ENCODE peak calls at places on chromosomes 2 and 18, in ten cellular contexts. One of them, this sample, is unnamed.

GRCh38 chr2:9752441-9753275 is 90.6 kb upstream of the TAF1B start:
- DNase-seq in endodermal cell: no peak
- DNase-seq in A673: no peak
- DNase-seq in fibroblast of lung: peak; percentile 53
- DNase-seq in mucosa of descending colon: peak; percentile 39
- DNase-seq in HCT116: peak; percentile 81
- DNase-seq in K562: peak; percentile 64
- DNase-seq in SJSA1: peak; percentile 74
- DNase-seq in testis: no peak
- DNase-seq in osteoblast: peak; percentile 96
- DNase-seq in this sample: peak; percentile 95

GRCh38 chr2:149466635-149467034 is 120.9 kb downstream of the MMADHC start:
- DNase-seq in HCT116: no peak
- DNase-seq in testis: no peak
- DNase-seq in osteoblast: peak; percentile 38
- DNase-seq in SJSA1: no peak
- DNase-seq in endodermal cell: no peak
- DNase-seq in fibroblast of lung: no peak
- DNase-seq in K562: no peak
- DNase-seq in A673: peak; percentile 22
- DNase-seq in mucosa of descending colon: no peak
- DNase-seq in this sample: no peak

GRCh38 chr18:13120255-13120654 is 98.3 kb upstream of the LDLRAD4 start:
- DNase-seq in testis: no peak
- DNase-seq in fibroblast of lung: no peak
- DNase-seq in mucosa of descending colon: no peak
- DNase-seq in osteoblast: no peak
- DNase-seq in K562: no peak
- DNase-seq in A673: no peak
- DNase-seq in endodermal cell: no peak
- DNase-seq in SJSA1: no peak
- DNase-seq in HCT116: no peak
- DNase-seq in this sample: no peak

GRCh38 chr2:47488870-47489584 is 86.1 kb downstream of the MSH2 start:
- DNase-seq in testis: no peak
- DNase-seq in fibroblast of lung: peak; percentile 86
- DNase-seq in SJSA1: peak; percentile 69
- DNase-seq in osteoblast: peak; percentile 64
- DNase-seq in mucosa of descending colon: no peak
- DNase-seq in HCT116: peak; percentile 32
- DNase-seq in K562: no peak
- DNase-seq in A673: peak; percentile 36
- DNase-seq in endodermal cell: no peak
- DNase-seq in this sample: peak; percentile 85

GRCh38 chr2:222686086-222686750 is 14.8 kb downstream of the MOGAT1 start:
- DNase-seq in fibroblast of lung: no peak
- DNase-seq in A673: no peak
- DNase-seq in osteoblast: no peak
- DNase-seq in SJSA1: no peak
- DNase-seq in HCT116: no peak
- DNase-seq in testis: no peak
- DNase-seq in endodermal cell: no peak
- DNase-seq in mucosa of descending colon: no peak
- DNase-seq in K562: no peak
- DNase-seq in this sample: no peak

GRCh38 chr18:32328379-32328778 is 138.5 kb downstream of the MEP1B start:
- DNase-seq in SJSA1: no peak
- DNase-seq in fibroblast of lung: peak; percentile 43
- DNase-seq in endodermal cell: no peak
- DNase-seq in mucosa of descending colon: no peak
- DNase-seq in K562: no peak
- DNase-seq in testis: no peak
- DNase-seq in HCT116: no peak
- DNase-seq in osteoblast: peak; percentile 61
- DNase-seq in A673: no peak
- DNase-seq in this sample: no peak

GRCh38 chr2:210224660-210225460 is at the start of gene ACADL:
- DNase-seq in mucosa of descending colon: peak; percentile 60
- DNase-seq in testis: peak; percentile 60
- DNase-seq in SJSA1: peak; percentile 46
- DNase-seq in fibroblast of lung: peak; percentile 14
- DNase-seq in K562: peak; percentile 6
- DNase-seq in A673: peak; percentile 36
- DNase-seq in osteoblast: peak; percentile 91
- DNase-seq in HCT116: no peak
- DNase-seq in endodermal cell: peak; percentile 87
- DNase-seq in this sample: no peak

GRCh38 chr2:102253140-102253752 is 58.1 kb upstream of the IL1RL1 start:
- DNase-seq in osteoblast: no peak
- DNase-seq in HCT116: no peak
- DNase-seq in SJSA1: no peak
- DNase-seq in testis: no peak
- DNase-seq in A673: no peak
- DNase-seq in endodermal cell: no peak
- DNase-seq in K562: no peak
- DNase-seq in fibroblast of lung: no peak
- DNase-seq in mucosa of descending colon: no peak
- DNase-seq in this sample: no peak

GRCh38 chr2:166404831-166405568 is 29.3 kb upstream of the SCN9A start:
- DNase-seq in HCT116: no peak
- DNase-seq in SJSA1: no peak
- DNase-seq in K562: no peak
- DNase-seq in A673: peak; percentile 52
- DNase-seq in testis: no peak
- DNase-seq in mucosa of descending colon: no peak
- DNase-seq in endodermal cell: no peak
- DNase-seq in osteoblast: no peak
- DNase-seq in fibroblast of lung: peak; percentile 12
- DNase-seq in this sample: no peak

GRCh38 chr2:230203110-230203676 is 16.6 kb downstream of the SP110 start:
- DNase-seq in SJSA1: no peak
- DNase-seq in HCT116: no peak
- DNase-seq in endodermal cell: no peak
- DNase-seq in testis: peak; percentile 19
- DNase-seq in A673: no peak
- DNase-seq in osteoblast: no peak
- DNase-seq in fibroblast of lung: no peak
- DNase-seq in mucosa of descending colon: no peak
- DNase-seq in K562: no peak
- DNase-seq in this sample: no peak

GRCh38 chr2:182228741-182229140 is 198.1 kb downstream of the PDE1A start:
- DNase-seq in testis: no peak
- DNase-seq in A673: no peak
- DNase-seq in K562: no peak
- DNase-seq in SJSA1: no peak
- DNase-seq in osteoblast: no peak
- DNase-seq in mucosa of descending colon: no peak
- DNase-seq in fibroblast of lung: no peak
- DNase-seq in HCT116: no peak
- DNase-seq in endodermal cell: no peak
- DNase-seq in this sample: no peak

DNA sequence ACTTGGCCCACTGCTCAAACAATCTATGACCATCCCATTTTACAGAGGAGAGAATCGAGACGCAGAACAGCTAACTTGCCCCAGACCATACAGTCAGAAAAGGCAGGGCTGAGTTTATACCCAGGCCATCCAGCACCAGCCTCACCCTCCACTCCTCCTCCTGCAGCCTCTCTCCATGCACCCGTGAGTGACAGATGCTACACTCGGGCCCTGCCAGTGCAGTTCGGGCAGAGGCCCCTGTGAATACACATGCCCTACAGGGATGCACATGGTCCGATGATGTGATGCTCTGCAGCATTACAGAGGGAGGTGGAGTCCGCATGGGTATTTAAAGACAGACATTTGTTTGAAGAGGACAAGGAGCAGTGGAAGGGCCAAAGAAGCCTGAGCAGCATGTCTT is 75.1 kb upstream of the PXDN start:
- DNase-seq in osteoblast: peak; percentile 58
- DNase-seq in HCT116: no peak
- DNase-seq in A673: no peak
- DNase-seq in testis: no peak
- DNase-seq in endodermal cell: no peak
- DNase-seq in SJSA1: no peak
- DNase-seq in mucosa of descending colon: no peak
- DNase-seq in fibroblast of lung: no peak
- DNase-seq in K562: no peak
- DNase-seq in this sample: no peak
- H3K4me1 ChIP-seq in osteoblast: peaks cover 10% of the 10 kb centered on the region
- H3K4me1 ChIP-seq in HCT116: peaks cover 4% of the 10 kb centered on the region
- H3K4me1 ChIP-seq in A673: peaks cover 21% of the 10 kb centered on the region
- H3K4me1 ChIP-seq in testis: peaks cover 9% of the 10 kb centered on the region
- H3K4me1 ChIP-seq in endodermal cell: peaks cover 12% of the 10 kb centered on the region
- H3K4me1 ChIP-seq in SJSA1: peaks cover 34% of the 10 kb centered on the region
- H3K4me1 ChIP-seq in mucosa of descending colon: no peaks in the 10 kb centered on the region
- H3K4me1 ChIP-seq in fibroblast of lung: peaks cover 15% of the 10 kb centered on the region
- H3K4me1 ChIP-seq in K562: peaks cover 5% of the 10 kb centered on the region
- H3K4me1 ChIP-seq in this sample: no peaks in the 10 kb centered on the region

GRCh38 chr2:150693556-150693955 is 206.1 kb upstream of the RND3 start:
- DNase-seq in testis: no peak
- DNase-seq in A673: no peak
- DNase-seq in fibroblast of lung: no peak
- DNase-seq in SJSA1: no peak
- DNase-seq in mucosa of descending colon: no peak
- DNase-seq in HCT116: no peak
- DNase-seq in K562: no peak
- DNase-seq in osteoblast: no peak
- DNase-seq in endodermal cell: no peak
- DNase-seq in this sample: no peak

GRCh38 chr2:150690870-150691269 is 203.4 kb upstream of the RND3 start:
- DNase-seq in K562: no peak
- DNase-seq in mucosa of descending colon: no peak
- DNase-seq in SJSA1: no peak
- DNase-seq in A673: no peak
- DNase-seq in osteoblast: no peak
- DNase-seq in HCT116: no peak
- DNase-seq in endodermal cell: no peak
- DNase-seq in testis: no peak
- DNase-seq in fibroblast of lung: peak; percentile 58
- DNase-seq in this sample: no peak

GRCh38 chr2:150689600-150689999 is 202.1 kb upstream of the RND3 start:
- DNase-seq in fibroblast of lung: no peak
- DNase-seq in endodermal cell: no peak
- DNase-seq in K562: no peak
- DNase-seq in testis: no peak
- DNase-seq in mucosa of descending colon: no peak
- DNase-seq in SJSA1: no peak
- DNase-seq in A673: no peak
- DNase-seq in HCT116: no peak
- DNase-seq in osteoblast: no peak
- DNase-seq in this sample: no peak

GRCh38 chr2:150688016-150688415 is 200.5 kb upstream of the RND3 start:
- DNase-seq in SJSA1: no peak
- DNase-seq in endodermal cell: no peak
- DNase-seq in osteoblast: no peak
- DNase-seq in fibroblast of lung: no peak
- DNase-seq in testis: no peak
- DNase-seq in mucosa of descending colon: no peak
- DNase-seq in A673: no peak
- DNase-seq in HCT116: no peak
- DNase-seq in K562: no peak
- DNase-seq in this sample: no peak

GRCh38 chr2:150690261-150690660 is 202.8 kb upstream of the RND3 start:
- DNase-seq in K562: no peak
- DNase-seq in HCT116: no peak
- DNase-seq in fibroblast of lung: no peak
- DNase-seq in endodermal cell: no peak
- DNase-seq in testis: no peak
- DNase-seq in A673: no peak
- DNase-seq in osteoblast: no peak
- DNase-seq in mucosa of descending colon: no peak
- DNase-seq in SJSA1: no peak
- DNase-seq in this sample: no peak
- H3K4me3 ChIP-seq in K562: no peak overlapping the region
- H3K4me3 ChIP-seq in HCT116: no peak overlapping the region
- H3K4me3 ChIP-seq in fibroblast of lung: no peak overlapping the region
- H3K4me3 ChIP-seq in endodermal cell: no peak overlapping the region
- H3K4me3 ChIP-seq in testis: no peak overlapping the region
- H3K4me3 ChIP-seq in A673: no peak overlapping the region
- H3K4me3 ChIP-seq in osteoblast: no peak overlapping the region
- H3K4me3 ChIP-seq in mucosa of descending colon: no peak overlapping the region
- H3K4me3 ChIP-seq in SJSA1: no peak overlapping the region
- H3K4me3 ChIP-seq in this sample: no peak overlapping the region

GRCh38 chr2:4549811-4550210 is 846.4 kb downstream of the DCDC2C start:
- DNase-seq in endodermal cell: no peak
- DNase-seq in A673: no peak
- DNase-seq in fibroblast of lung: no peak
- DNase-seq in HCT116: no peak
- DNase-seq in K562: no peak
- DNase-seq in mucosa of descending colon: no peak
- DNase-seq in osteoblast: no peak
- DNase-seq in testis: no peak
- DNase-seq in SJSA1: no peak
- DNase-seq in this sample: no peak
- H3K9me3 ChIP-seq in endodermal cell: no peaks in the 10 kb centered on the region
- H3K9me3 ChIP-seq in A673: no peaks in the 10 kb centered on the region
- H3K9me3 ChIP-seq in fibroblast of lung: no peaks in the 10 kb centered on the region
- H3K9me3 ChIP-seq in HCT116: peaks cover 8% of the 10 kb centered on the region
- H3K9me3 ChIP-seq in K562: no peaks in the 10 kb centered on the region
- H3K9me3 ChIP-seq in mucosa of descending colon: peaks cover 55% of the 10 kb centered on the region
- H3K9me3 ChIP-seq in osteoblast: peaks cover 5% of the 10 kb centered on the region
- H3K9me3 ChIP-seq in testis: no peaks in the 10 kb centered on the region
- H3K9me3 ChIP-seq in SJSA1: no peaks in the 10 kb centered on the region
- H3K9me3 ChIP-seq in this sample: no peaks in the 10 kb centered on the region

GRCh38 chr2:235543126-235543750 is 49.4 kb downstream of the AGAP1 start:
- DNase-seq in osteoblast: peak; percentile 93
- DNase-seq in mucosa of descending colon: peak; percentile 57
- DNase-seq in HCT116: no peak
- DNase-seq in endodermal cell: peak; percentile 64
- DNase-seq in K562: no peak
- DNase-seq in A673: no peak
- DNase-seq in testis: no peak
- DNase-seq in fibroblast of lung: no peak
- DNase-seq in SJSA1: no peak
- DNase-seq in this sample: no peak

GRCh38 chr2:235541016-235541415 is 47.2 kb downstream of the AGAP1 start:
- DNase-seq in fibroblast of lung: no peak
- DNase-seq in osteoblast: no peak
- DNase-seq in HCT116: no peak
- DNase-seq in endodermal cell: no peak
- DNase-seq in mucosa of descending colon: peak; percentile 74
- DNase-seq in SJSA1: no peak
- DNase-seq in A673: no peak
- DNase-seq in K562: no peak
- DNase-seq in testis: no peak
- DNase-seq in this sample: no peak

GRCh38 chr2:235542728-235543125 is 48.9 kb downstream of the AGAP1 start:
- DNase-seq in fibroblast of lung: no peak
- DNase-seq in endodermal cell: peak; percentile 86
- DNase-seq in mucosa of descending colon: peak; percentile 77
- DNase-seq in A673: no peak
- DNase-seq in testis: no peak
- DNase-seq in K562: no peak
- DNase-seq in SJSA1: no peak
- DNase-seq in HCT116: no peak
- DNase-seq in osteoblast: peak; percentile 38
- DNase-seq in this sample: no peak

GRCh38 chr2:235543851-235544686 is 50.2 kb downstream of the AGAP1 start:
- DNase-seq in K562: no peak
- DNase-seq in endodermal cell: no peak
- DNase-seq in testis: no peak
- DNase-seq in fibroblast of lung: no peak
- DNase-seq in SJSA1: no peak
- DNase-seq in HCT116: no peak
- DNase-seq in osteoblast: peak; percentile 66
- DNase-seq in A673: no peak
- DNase-seq in mucosa of descending colon: no peak
- DNase-seq in this sample: no peak

GRCh38 chr2:235541838-235542549 is 48.2 kb downstream of the AGAP1 start:
- DNase-seq in SJSA1: no peak
- DNase-seq in K562: no peak
- DNase-seq in A673: no peak
- DNase-seq in HCT116: no peak
- DNase-seq in mucosa of descending colon: peak; percentile 36
- DNase-seq in fibroblast of lung: no peak
- DNase-seq in endodermal cell: no peak
- DNase-seq in testis: no peak
- DNase-seq in osteoblast: peak; percentile 50
- DNase-seq in this sample: no peak
- H3K4me1 ChIP-seq in SJSA1: no peaks in the 10 kb centered on the region
- H3K4me1 ChIP-seq in K562: peaks cover 7% of the 10 kb centered on the region
- H3K4me1 ChIP-seq in A673: peaks cover 11% of the 10 kb centered on the region
- H3K4me1 ChIP-seq in HCT116: peaks cover 5% of the 10 kb centered on the region
- H3K4me1 ChIP-seq in mucosa of descending colon: peaks cover 47% of the 10 kb centered on the region
- H3K4me1 ChIP-seq in fibroblast of lung: no peaks in the 10 kb centered on the region
- H3K4me1 ChIP-seq in endodermal cell: no peaks in the 10 kb centered on the region
- H3K4me1 ChIP-seq in testis: no peaks in the 10 kb centered on the region
- H3K4me1 ChIP-seq in osteoblast: peaks cover 7% of the 10 kb centered on the region
- H3K4me1 ChIP-seq in this sample: peaks cover 18% of the 10 kb centered on the region

This sample was measured in RWPE2.